ENCODE peak calls at places on chromosomes 12 and 14, in nine cellular contexts. One of them, this sample, is unnamed.

GRCh38 chr12:31233061-31233730 is 92.8 kb downstream of the SINHCAF start:
- DNase-seq in activated CD8-positive, alpha-beta memory T cell treated with anti-CD3 and anti-CD28 coated beads for 1 hour: no peak
- DNase-seq in small intestine: no peak
- DNase-seq in HAP-1: no peak
- DNase-seq in progenitor cell of endocrine pancreas: no peak
- DNase-seq in non-pigmented ciliary epithelial cell: no peak
- DNase-seq in stimulated activated CD8-positive, alpha-beta memory T cell treated with anti-CD3 and anti-CD28 coated beads, Interleukin-2, amount 100 ng/mL, for 48 hours: no peak
- DNase-seq in GM13976: no peak
- DNase-seq in activated naive CD4-positive, alpha-beta T cell treated with Interleukin-2 at 50 U/mL for 16 hours: no peak
- DNase-seq in this sample: no peak

GRCh38 chr14:65847065-65847847 is 434.7 kb downstream of the FUT8 start:
- DNase-seq in activated CD8-positive, alpha-beta memory T cell treated with anti-CD3 and anti-CD28 coated beads for 1 hour: peak
- DNase-seq in small intestine: peak
- DNase-seq in HAP-1: no peak
- DNase-seq in progenitor cell of endocrine pancreas: no peak
- DNase-seq in non-pigmented ciliary epithelial cell: no peak
- DNase-seq in stimulated activated CD8-positive, alpha-beta memory T cell treated with anti-CD3 and anti-CD28 coated beads, Interleukin-2, amount 100 ng/mL, for 48 hours: peak
- DNase-seq in GM13976: peak
- DNase-seq in activated naive CD4-positive, alpha-beta T cell treated with Interleukin-2 at 50 U/mL for 16 hours: peak
- DNase-seq in this sample: no peak

GRCh38 chr12:29253916-29254625 is 105.0 kb downstream of the FAR2 start:
- DNase-seq in activated CD8-positive, alpha-beta memory T cell treated with anti-CD3 and anti-CD28 coated beads for 1 hour: no peak
- DNase-seq in small intestine: no peak
- DNase-seq in HAP-1: peak
- DNase-seq in progenitor cell of endocrine pancreas: no peak
- DNase-seq in non-pigmented ciliary epithelial cell: no peak
- DNase-seq in stimulated activated CD8-positive, alpha-beta memory T cell treated with anti-CD3 and anti-CD28 coated beads, Interleukin-2, amount 100 ng/mL, for 48 hours: no peak
- DNase-seq in GM13976: no peak
- DNase-seq in activated naive CD4-positive, alpha-beta T cell treated with Interleukin-2 at 50 U/mL for 16 hours: no peak
- DNase-seq in this sample: no peak

GRCh38 chr12:117832459-117833457 is 136.0 kb downstream of the KSR2 start:
- DNase-seq in activated CD8-positive, alpha-beta memory T cell treated with anti-CD3 and anti-CD28 coated beads for 1 hour: no peak
- DNase-seq in small intestine: no peak
- DNase-seq in HAP-1: no peak
- DNase-seq in progenitor cell of endocrine pancreas: no peak
- DNase-seq in non-pigmented ciliary epithelial cell: no peak
- DNase-seq in stimulated activated CD8-positive, alpha-beta memory T cell treated with anti-CD3 and anti-CD28 coated beads, Interleukin-2, amount 100 ng/mL, for 48 hours: no peak
- DNase-seq in GM13976: no peak
- DNase-seq in activated naive CD4-positive, alpha-beta T cell treated with Interleukin-2 at 50 U/mL for 16 hours: no peak
- DNase-seq in this sample: no peak

GRCh38 chr12:97404549-97404948 is 58.1 kb upstream of the RMST start:
- DNase-seq in activated CD8-positive, alpha-beta memory T cell treated with anti-CD3 and anti-CD28 coated beads for 1 hour: no peak
- DNase-seq in small intestine: peak
- DNase-seq in HAP-1: peak
- DNase-seq in progenitor cell of endocrine pancreas: peak
- DNase-seq in non-pigmented ciliary epithelial cell: peak
- DNase-seq in stimulated activated CD8-positive, alpha-beta memory T cell treated with anti-CD3 and anti-CD28 coated beads, Interleukin-2, amount 100 ng/mL, for 48 hours: no peak
- DNase-seq in GM13976: peak
- DNase-seq in activated naive CD4-positive, alpha-beta T cell treated with Interleukin-2 at 50 U/mL for 16 hours: no peak
- DNase-seq in this sample: peak

GRCh38 chr14:22231022-22231421 is 358.0 kb downstream of the DAD1 start:
- DNase-seq in activated CD8-positive, alpha-beta memory T cell treated with anti-CD3 and anti-CD28 coated beads for 1 hour: no peak
- DNase-seq in small intestine: no peak
- DNase-seq in HAP-1: no peak
- DNase-seq in progenitor cell of endocrine pancreas: no peak
- DNase-seq in non-pigmented ciliary epithelial cell: no peak
- DNase-seq in stimulated activated CD8-positive, alpha-beta memory T cell treated with anti-CD3 and anti-CD28 coated beads, Interleukin-2, amount 100 ng/mL, for 48 hours: no peak
- DNase-seq in GM13976: no peak
- DNase-seq in activated naive CD4-positive, alpha-beta T cell treated with Interleukin-2 at 50 U/mL for 16 hours: no peak
- DNase-seq in this sample: no peak

GRCh38 chr14:92352158-92352985 is 29.4 kb downstream of the SLC24A4 start:
- DNase-seq in activated CD8-positive, alpha-beta memory T cell treated with anti-CD3 and anti-CD28 coated beads for 1 hour: no peak
- DNase-seq in small intestine: no peak
- DNase-seq in HAP-1: peak
- DNase-seq in progenitor cell of endocrine pancreas: no peak
- DNase-seq in non-pigmented ciliary epithelial cell: no peak
- DNase-seq in stimulated activated CD8-positive, alpha-beta memory T cell treated with anti-CD3 and anti-CD28 coated beads, Interleukin-2, amount 100 ng/mL, for 48 hours: peak
- DNase-seq in GM13976: peak
- DNase-seq in activated naive CD4-positive, alpha-beta T cell treated with Interleukin-2 at 50 U/mL for 16 hours: no peak
- DNase-seq in this sample: no peak

GRCh38 chr12:18849761-18850160 is 111.8 kb downstream of the CAPZA3 start:
- DNase-seq in activated CD8-positive, alpha-beta memory T cell treated with anti-CD3 and anti-CD28 coated beads for 1 hour: no peak
- DNase-seq in small intestine: no peak
- DNase-seq in HAP-1: no peak
- DNase-seq in progenitor cell of endocrine pancreas: no peak
- DNase-seq in non-pigmented ciliary epithelial cell: no peak
- DNase-seq in stimulated activated CD8-positive, alpha-beta memory T cell treated with anti-CD3 and anti-CD28 coated beads, Interleukin-2, amount 100 ng/mL, for 48 hours: no peak
- DNase-seq in GM13976: no peak
- DNase-seq in activated naive CD4-positive, alpha-beta T cell treated with Interleukin-2 at 50 U/mL for 16 hours: no peak
- DNase-seq in this sample: no peak

GRCh38 chr14:94346841-94347240 is 23.7 kb upstream of the SERPINA6 start:
- DNase-seq in activated CD8-positive, alpha-beta memory T cell treated with anti-CD3 and anti-CD28 coated beads for 1 hour: no peak
- DNase-seq in small intestine: no peak
- DNase-seq in HAP-1: no peak
- DNase-seq in progenitor cell of endocrine pancreas: no peak
- DNase-seq in non-pigmented ciliary epithelial cell: no peak
- DNase-seq in stimulated activated CD8-positive, alpha-beta memory T cell treated with anti-CD3 and anti-CD28 coated beads, Interleukin-2, amount 100 ng/mL, for 48 hours: no peak
- DNase-seq in GM13976: no peak
- DNase-seq in activated naive CD4-positive, alpha-beta T cell treated with Interleukin-2 at 50 U/mL for 16 hours: no peak
- DNase-seq in this sample: no peak

GRCh38 chr12:115451151-115451784 is 767.3 kb upstream of the TBX3 start:
- DNase-seq in activated CD8-positive, alpha-beta memory T cell treated with anti-CD3 and anti-CD28 coated beads for 1 hour: no peak
- DNase-seq in small intestine: peak
- DNase-seq in HAP-1: no peak
- DNase-seq in progenitor cell of endocrine pancreas: no peak
- DNase-seq in non-pigmented ciliary epithelial cell: no peak
- DNase-seq in stimulated activated CD8-positive, alpha-beta memory T cell treated with anti-CD3 and anti-CD28 coated beads, Interleukin-2, amount 100 ng/mL, for 48 hours: no peak
- DNase-seq in GM13976: no peak
- DNase-seq in activated naive CD4-positive, alpha-beta T cell treated with Interleukin-2 at 50 U/mL for 16 hours: no peak
- DNase-seq in this sample: no peak

GRCh38 chr12:24042651-24043050 is 93.2 kb upstream of the SOX5 start:
- DNase-seq in activated CD8-positive, alpha-beta memory T cell treated with anti-CD3 and anti-CD28 coated beads for 1 hour: no peak
- DNase-seq in small intestine: no peak
- DNase-seq in HAP-1: no peak
- DNase-seq in progenitor cell of endocrine pancreas: no peak
- DNase-seq in non-pigmented ciliary epithelial cell: no peak
- DNase-seq in stimulated activated CD8-positive, alpha-beta memory T cell treated with anti-CD3 and anti-CD28 coated beads, Interleukin-2, amount 100 ng/mL, for 48 hours: no peak
- DNase-seq in GM13976: no peak
- DNase-seq in activated naive CD4-positive, alpha-beta T cell treated with Interleukin-2 at 50 U/mL for 16 hours: no peak
- DNase-seq in this sample: no peak

GRCh38 chr14:94989417-94989816 is 167.9 kb downstream of the DICER1 start:
- DNase-seq in activated CD8-positive, alpha-beta memory T cell treated with anti-CD3 and anti-CD28 coated beads for 1 hour: no peak
- DNase-seq in small intestine: no peak
- DNase-seq in HAP-1: no peak
- DNase-seq in progenitor cell of endocrine pancreas: no peak
- DNase-seq in non-pigmented ciliary epithelial cell: no peak
- DNase-seq in stimulated activated CD8-positive, alpha-beta memory T cell treated with anti-CD3 and anti-CD28 coated beads, Interleukin-2, amount 100 ng/mL, for 48 hours: no peak
- DNase-seq in GM13976: no peak
- DNase-seq in activated naive CD4-positive, alpha-beta T cell treated with Interleukin-2 at 50 U/mL for 16 hours: no peak
- DNase-seq in this sample: no peak

GRCh38 chr14:58026967-58027366 is 125.0 kb downstream of the ARMH4 start:
- DNase-seq in activated CD8-positive, alpha-beta memory T cell treated with anti-CD3 and anti-CD28 coated beads for 1 hour: no peak
- DNase-seq in small intestine: no peak
- DNase-seq in HAP-1: no peak
- DNase-seq in progenitor cell of endocrine pancreas: no peak
- DNase-seq in non-pigmented ciliary epithelial cell: no peak
- DNase-seq in stimulated activated CD8-positive, alpha-beta memory T cell treated with anti-CD3 and anti-CD28 coated beads, Interleukin-2, amount 100 ng/mL, for 48 hours: no peak
- DNase-seq in GM13976: no peak
- DNase-seq in activated naive CD4-positive, alpha-beta T cell treated with Interleukin-2 at 50 U/mL for 16 hours: no peak
- DNase-seq in this sample: no peak

GRCh38 chr14:78202976-78203375 is 32.8 kb downstream of the NRXN3 start:
- DNase-seq in activated CD8-positive, alpha-beta memory T cell treated with anti-CD3 and anti-CD28 coated beads for 1 hour: no peak
- DNase-seq in small intestine: no peak
- DNase-seq in HAP-1: no peak
- DNase-seq in progenitor cell of endocrine pancreas: no peak
- DNase-seq in non-pigmented ciliary epithelial cell: no peak
- DNase-seq in stimulated activated CD8-positive, alpha-beta memory T cell treated with anti-CD3 and anti-CD28 coated beads, Interleukin-2, amount 100 ng/mL, for 48 hours: no peak
- DNase-seq in GM13976: no peak
- DNase-seq in activated naive CD4-positive, alpha-beta T cell treated with Interleukin-2 at 50 U/mL for 16 hours: no peak
- DNase-seq in this sample: no peak

GRCh38 chr12:116603516-116603915 is 44.3 kb downstream of the MAP1LC3B2 start:
- DNase-seq in activated CD8-positive, alpha-beta memory T cell treated with anti-CD3 and anti-CD28 coated beads for 1 hour: no peak
- DNase-seq in small intestine: no peak
- DNase-seq in HAP-1: no peak
- DNase-seq in progenitor cell of endocrine pancreas: no peak
- DNase-seq in non-pigmented ciliary epithelial cell: no peak
- DNase-seq in stimulated activated CD8-positive, alpha-beta memory T cell treated with anti-CD3 and anti-CD28 coated beads, Interleukin-2, amount 100 ng/mL, for 48 hours: no peak
- DNase-seq in GM13976: no peak
- DNase-seq in activated naive CD4-positive, alpha-beta T cell treated with Interleukin-2 at 50 U/mL for 16 hours: no peak
- DNase-seq in this sample: no peak

GRCh38 chr12:106840217-106840616 is 65.7 kb downstream of the RIC8B start:
- DNase-seq in activated CD8-positive, alpha-beta memory T cell treated with anti-CD3 and anti-CD28 coated beads for 1 hour: no peak
- DNase-seq in small intestine: no peak
- DNase-seq in HAP-1: peak
- DNase-seq in progenitor cell of endocrine pancreas: no peak
- DNase-seq in non-pigmented ciliary epithelial cell: no peak
- DNase-seq in stimulated activated CD8-positive, alpha-beta memory T cell treated with anti-CD3 and anti-CD28 coated beads, Interleukin-2, amount 100 ng/mL, for 48 hours: no peak
- DNase-seq in GM13976: no peak
- DNase-seq in activated naive CD4-positive, alpha-beta T cell treated with Interleukin-2 at 50 U/mL for 16 hours: no peak
- DNase-seq in this sample: no peak

GRCh38 chr14:102692334-102692733 is 84.9 kb upstream of the TRAF3 start:
- DNase-seq in activated CD8-positive, alpha-beta memory T cell treated with anti-CD3 and anti-CD28 coated beads for 1 hour: no peak
- DNase-seq in small intestine: no peak
- DNase-seq in HAP-1: no peak
- DNase-seq in progenitor cell of endocrine pancreas: no peak
- DNase-seq in non-pigmented ciliary epithelial cell: no peak
- DNase-seq in stimulated activated CD8-positive, alpha-beta memory T cell treated with anti-CD3 and anti-CD28 coated beads, Interleukin-2, amount 100 ng/mL, for 48 hours: no peak
- DNase-seq in GM13976: no peak
- DNase-seq in activated naive CD4-positive, alpha-beta T cell treated with Interleukin-2 at 50 U/mL for 16 hours: no peak
- DNase-seq in this sample: no peak

GRCh38 chr14:89425931-89426330 is 8.9 kb upstream of the FOXN3 start:
- DNase-seq in activated CD8-positive, alpha-beta memory T cell treated with anti-CD3 and anti-CD28 coated beads for 1 hour: no peak
- DNase-seq in small intestine: no peak
- DNase-seq in HAP-1: no peak
- DNase-seq in progenitor cell of endocrine pancreas: no peak
- DNase-seq in non-pigmented ciliary epithelial cell: peak
- DNase-seq in stimulated activated CD8-positive, alpha-beta memory T cell treated with anti-CD3 and anti-CD28 coated beads, Interleukin-2, amount 100 ng/mL, for 48 hours: no peak
- DNase-seq in GM13976: no peak
- DNase-seq in activated naive CD4-positive, alpha-beta T cell treated with Interleukin-2 at 50 U/mL for 16 hours: no peak
- DNase-seq in this sample: no peak

GRCh38 chr12:105798249-105798835 is 340.4 kb downstream of the NUAK1 start:
- DNase-seq in activated CD8-positive, alpha-beta memory T cell treated with anti-CD3 and anti-CD28 coated beads for 1 hour: no peak
- DNase-seq in small intestine: no peak
- DNase-seq in HAP-1: no peak
- DNase-seq in progenitor cell of endocrine pancreas: no peak
- DNase-seq in non-pigmented ciliary epithelial cell: no peak
- DNase-seq in stimulated activated CD8-positive, alpha-beta memory T cell treated with anti-CD3 and anti-CD28 coated beads, Interleukin-2, amount 100 ng/mL, for 48 hours: no peak
- DNase-seq in GM13976: no peak
- DNase-seq in activated naive CD4-positive, alpha-beta T cell treated with Interleukin-2 at 50 U/mL for 16 hours: no peak
- DNase-seq in this sample: no peak

GRCh38 chr14:96256420-96256819 is 410 bp downstream of the BDKRB1 start:
- DNase-seq in activated CD8-positive, alpha-beta memory T cell treated with anti-CD3 and anti-CD28 coated beads for 1 hour: no peak
- DNase-seq in small intestine: no peak
- DNase-seq in HAP-1: no peak
- DNase-seq in progenitor cell of endocrine pancreas: no peak
- DNase-seq in non-pigmented ciliary epithelial cell: no peak
- DNase-seq in stimulated activated CD8-positive, alpha-beta memory T cell treated with anti-CD3 and anti-CD28 coated beads, Interleukin-2, amount 100 ng/mL, for 48 hours: no peak
- DNase-seq in GM13976: no peak
- DNase-seq in activated naive CD4-positive, alpha-beta T cell treated with Interleukin-2 at 50 U/mL for 16 hours: no peak
- DNase-seq in this sample: no peak

GRCh38 chr12:122471324-122472226 is 29.2 kb downstream of the ZCCHC8 start:
- DNase-seq in activated CD8-positive, alpha-beta memory T cell treated with anti-CD3 and anti-CD28 coated beads for 1 hour: no peak
- DNase-seq in small intestine: peak
- DNase-seq in HAP-1: peak
- DNase-seq in progenitor cell of endocrine pancreas: no peak
- DNase-seq in non-pigmented ciliary epithelial cell: peak
- DNase-seq in stimulated activated CD8-positive, alpha-beta memory T cell treated with anti-CD3 and anti-CD28 coated beads, Interleukin-2, amount 100 ng/mL, for 48 hours: no peak
- DNase-seq in GM13976: peak
- DNase-seq in activated naive CD4-positive, alpha-beta T cell treated with Interleukin-2 at 50 U/mL for 16 hours: peak
- DNase-seq in this sample: peak

GRCh38 chr14:105411017-105411941 is 8.3 kb upstream of the MTA1 start:
- DNase-seq in activated CD8-positive, alpha-beta memory T cell treated with anti-CD3 and anti-CD28 coated beads for 1 hour: no peak
- DNase-seq in small intestine: peak
- DNase-seq in HAP-1: no peak
- DNase-seq in progenitor cell of endocrine pancreas: no peak
- DNase-seq in non-pigmented ciliary epithelial cell: no peak
- DNase-seq in stimulated activated CD8-positive, alpha-beta memory T cell treated with anti-CD3 and anti-CD28 coated beads, Interleukin-2, amount 100 ng/mL, for 48 hours: no peak
- DNase-seq in GM13976: peak
- DNase-seq in activated naive CD4-positive, alpha-beta T cell treated with Interleukin-2 at 50 U/mL for 16 hours: no peak
- DNase-seq in this sample: no peak

This sample was measured in Ammon's horn.